ENCODE peak calls at places on chromosome 21, in four cellular contexts. X is ELF-1; T is mucosa of gallbladder; A is central memory CD4-positive, alpha-beta T cell. U is an unnamed sample.

GRCh38 chr21:36663033-36663855 is 35.7 kb upstream of the SIM2 start:
- DNase-seq in X (no peak), T (no peak), A (no peak), U (peak)

GRCh38 chr21:39444406-39445145 is 1.0 kb downstream of the LCA5L start:
- DNase-seq in X (peak), T (no peak), A (no peak), U (peak)

GRCh38 chr21:28974531-28975227 is 18.0 kb downstream of the LTN1 start:
- DNase-seq in X (no peak), T (no peak), A (no peak), U (peak)

GRCh38 chr21:28640326-28640725 is 352.4 kb downstream of the LTN1 start:
- DNase-seq in X (no peak), T (no peak), A (no peak), U (no peak)

GRCh38 chr21:36321325-36322082 is 1.5 kb downstream of the MORC3 start:
- DNase-seq in X (peak), T (no peak), A (no peak), U (peak)

GRCh38 chr21:24428539-24429186 is 1178.6 kb downstream of the MRPL39 start:
- DNase-seq in X (no peak), T (no peak), A (no peak), U (no peak)

GRCh38 chr21:10272216-10272615 is 249.2 kb upstream of the TPTE start:
- DNase-seq in X (no peak), T (no peak), A (no peak), U (peak)

GRCh38 chr21:43712268-43712942 is 6.5 kb upstream of the PDXK start:
- DNase-seq in X (peak), T (peak), A (no peak), U (peak)

GRCh38 chr21:17660449-17660848 is 47.7 kb upstream of the BTG3 start:
- DNase-seq in X (no peak), T (no peak), A (no peak), U (peak)

GRCh38 chr21:46049890-46050650 is 47.8 kb upstream of the COL6A2 start:
- DNase-seq in X (no peak), T (peak), A (no peak), U (no peak)

GRCh38 chr21:45570071-45570470 is 27.8 kb upstream of the SLC19A1 start:
- DNase-seq in X (no peak), T (no peak), A (no peak), U (no peak)

GRCh38 chr21:36385909-36386642 is 884 bp downstream of the CHAF1B start:
- DNase-seq in X (peak), T (no peak), A (no peak), U (peak)

GRCh38 chr21:42614811-42615342 is 38.5 kb upstream of the PDE9A start:
- DNase-seq in X (peak), T (peak), A (peak), U (peak)

GRCh38 chr21:41786521-41786987 is 19.7 kb upstream of the RIPK4 start:
- DNase-seq in X (peak), T (no peak), A (no peak), U (peak)